ENCODE peak calls at places on chromosomes 2 and 18, in six cellular contexts. One of them, this sample, is unnamed.

GRCh38 chr2:125561302-125561701 is 1094.7 kb upstream of the GYPC start:
- DNase-seq in HS-5: no peak
- DNase-seq in NCI-H1436: no peak
- DNase-seq in stromal cell of bone marrow: no peak
- DNase-seq in ACHN: no peak
- DNase-seq in SW 1271: no peak
- DNase-seq in this sample: no peak

GRCh38 chr18:7236899-7237298 is 6.0 kb downstream of the LRRC30 start:
- DNase-seq in NCI-H1436: no peak
- DNase-seq in SW 1271: no peak
- DNase-seq in ACHN: no peak
- DNase-seq in stromal cell of bone marrow: no peak
- DNase-seq in HS-5: no peak
- DNase-seq in this sample: no peak

GRCh38 chr18:49094979-49095632 is 144.3 kb upstream of the SMAD7 start:
- DNase-seq in HS-5: peak
- DNase-seq in stromal cell of bone marrow: peak
- DNase-seq in ACHN: no peak
- DNase-seq in SW 1271: no peak
- DNase-seq in NCI-H1436: no peak
- DNase-seq in this sample: no peak

GRCh38 chr2:187532333-187533120 is 21.7 kb downstream of the TFPI start:
- DNase-seq in HS-5: no peak
- DNase-seq in stromal cell of bone marrow: no peak
- DNase-seq in SW 1271: no peak
- DNase-seq in ACHN: no peak
- DNase-seq in NCI-H1436: no peak
- DNase-seq in this sample: no peak

GRCh38 chr2:39666489-39667141 is 898 bp downstream of the TMEM178A start:
- DNase-seq in NCI-H1436: no peak
- DNase-seq in stromal cell of bone marrow: no peak
- DNase-seq in HS-5: no peak
- DNase-seq in ACHN: no peak
- DNase-seq in SW 1271: no peak
- DNase-seq in this sample: no peak

GRCh38 chr2:174691203-174691779 is 73.0 kb downstream of the CHRNA1 start:
- DNase-seq in SW 1271: no peak
- DNase-seq in ACHN: no peak
- DNase-seq in HS-5: no peak
- DNase-seq in NCI-H1436: no peak
- DNase-seq in stromal cell of bone marrow: no peak
- DNase-seq in this sample: no peak

GRCh38 chr2:107808986-107809385 is 17.7 kb upstream of the RGPD4 start:
- DNase-seq in HS-5: no peak
- DNase-seq in NCI-H1436: peak
- DNase-seq in stromal cell of bone marrow: no peak
- DNase-seq in SW 1271: no peak
- DNase-seq in ACHN: no peak
- DNase-seq in this sample: no peak

GRCh38 chr2:148721991-148722777 is 77.6 kb downstream of the EPC2 start:
- DNase-seq in NCI-H1436: no peak
- DNase-seq in HS-5: no peak
- DNase-seq in ACHN: no peak
- DNase-seq in SW 1271: no peak
- DNase-seq in stromal cell of bone marrow: no peak
- DNase-seq in this sample: no peak

GRCh38 chr2:143399679-143400078 is 270.5 kb downstream of the ARHGAP15 start:
- DNase-seq in HS-5: no peak
- DNase-seq in ACHN: no peak
- DNase-seq in SW 1271: no peak
- DNase-seq in stromal cell of bone marrow: no peak
- DNase-seq in NCI-H1436: no peak
- DNase-seq in this sample: no peak

GRCh38 chr18:46072959-46073358 is 899 bp upstream of the PSTPIP2 start:
- DNase-seq in HS-5: no peak
- DNase-seq in NCI-H1436: no peak
- DNase-seq in ACHN: no peak
- DNase-seq in SW 1271: no peak
- DNase-seq in stromal cell of bone marrow: no peak
- DNase-seq in this sample: no peak

GRCh38 chr2:23246992-23247683 is 137.8 kb upstream of the KLHL29 start:
- DNase-seq in SW 1271: no peak
- DNase-seq in NCI-H1436: no peak
- DNase-seq in ACHN: no peak
- DNase-seq in HS-5: no peak
- DNase-seq in stromal cell of bone marrow: no peak
- DNase-seq in this sample: no peak

GRCh38 chr2:88615822-88616221 is 11.4 kb downstream of the EIF2AK3 start:
- DNase-seq in SW 1271: no peak
- DNase-seq in ACHN: no peak
- DNase-seq in HS-5: no peak
- DNase-seq in NCI-H1436: no peak
- DNase-seq in stromal cell of bone marrow: no peak
- DNase-seq in this sample: no peak